ENCODE peak calls at places on chromosomes 12 and 14, in six cellular contexts. X is CD8-positive, alpha-beta T cell; L is stomach; M is dorsolateral prefrontal cortex; A is cardiac muscle cell; D is body of pancreas. R is an unnamed sample.

GRCh38 chr14:53109028-53109687 is 44.0 kb downstream of the DDHD1 start:
- DNase-seq in X (peak), L (no peak), M (no peak), A (no peak), D (no peak), R (no peak)

GRCh38 chr12:6391013-6391412 is 7.1 kb downstream of the LTBR start:
- DNase-seq in X (no peak), L (no peak), M (no peak), A (no peak), D (no peak), R (no peak)

GRCh38 chr14:63853831-63854293 is 1.1 kb downstream of the SYNE2 start:
- DNase-seq in X (peak), L (peak), M (no peak), A (peak), D (peak), R (peak)

GRCh38 chr12:57454566-57455373 is at the start of gene INHBE:
- DNase-seq in X (no peak), L (no peak), M (no peak), A (peak), D (no peak), R (no peak)

GRCh38 chr12:272942-273906 is 10.6 kb upstream of the SLC6A13 start:
- DNase-seq in X (no peak), L (no peak), M (no peak), A (no peak), D (no peak), R (no peak)

GRCh38 chr14:92352158-92352985 is 29.4 kb downstream of the SLC24A4 start:
- DNase-seq in X (no peak), L (no peak), M (no peak), A (peak), D (no peak), R (no peak)

GRCh38 chr14:79157369-79157768 is 987.2 kb downstream of the NRXN3 start:
- DNase-seq in X (no peak), L (no peak), M (no peak), A (no peak), D (no peak), R (no peak)

GRCh38 chr14:102323102-102323501 is 3.6 kb downstream of the ZNF839 start:
- DNase-seq in X (no peak), L (peak), M (peak), A (peak), D (peak), R (peak)

GRCh38 chr12:45192707-45193106 is 23.2 kb upstream of the ANO6 start:
- DNase-seq in X (no peak), L (no peak), M (no peak), A (no peak), D (no peak), R (no peak)

GRCh38 chr12:5014269-5014668 is 29.4 kb upstream of the KCNA5 start:
- DNase-seq in X (no peak), L (no peak), M (no peak), A (peak), D (no peak), R (no peak)

GRCh38 chr12:69052613-69053408 is 119.8 kb upstream of the CPM start:
- DNase-seq in X (no peak), L (no peak), M (no peak), A (peak), D (peak), R (peak)

GRCh38 chr14:105622329-105622955 is 96.1 kb downstream of the TMEM121 start:
- DNase-seq in X (no peak), L (no peak), M (no peak), A (no peak), D (no peak), R (no peak)

GRCh38 chr14:37668646-37669045 is 73.2 kb downstream of the TTC6 start:
- DNase-seq in X (no peak), L (no peak), M (no peak), A (peak), D (no peak), R (no peak)

GRCh38 chr12:109356586-109356985 is 8.9 kb downstream of the MYO1H start:
- DNase-seq in X (no peak), L (no peak), M (no peak), A (no peak), D (no peak), R (no peak)

GRCh38 chr12:69502342-69503081 is 32.3 kb downstream of the FRS2 start:
- DNase-seq in X (no peak), L (no peak), M (no peak), A (peak), D (no peak), R (no peak)

GRCh38 chr14:104394606-104394910 is 185.0 kb upstream of the C14orf180 start:
- DNase-seq in X (no peak), L (no peak), M (no peak), A (no peak), D (no peak), R (no peak)

GRCh38 chr14:67526181-67526580 is 6.9 kb upstream of the PLEKHH1 start:
- DNase-seq in X (no peak), L (no peak), M (no peak), A (no peak), D (no peak), R (no peak)

GRCh38 chr12:46217686-46218508 is 50.9 kb downstream of the SLC38A1 start:
- DNase-seq in X (peak), L (peak), M (peak), A (no peak), D (peak), R (no peak)

DNA sequence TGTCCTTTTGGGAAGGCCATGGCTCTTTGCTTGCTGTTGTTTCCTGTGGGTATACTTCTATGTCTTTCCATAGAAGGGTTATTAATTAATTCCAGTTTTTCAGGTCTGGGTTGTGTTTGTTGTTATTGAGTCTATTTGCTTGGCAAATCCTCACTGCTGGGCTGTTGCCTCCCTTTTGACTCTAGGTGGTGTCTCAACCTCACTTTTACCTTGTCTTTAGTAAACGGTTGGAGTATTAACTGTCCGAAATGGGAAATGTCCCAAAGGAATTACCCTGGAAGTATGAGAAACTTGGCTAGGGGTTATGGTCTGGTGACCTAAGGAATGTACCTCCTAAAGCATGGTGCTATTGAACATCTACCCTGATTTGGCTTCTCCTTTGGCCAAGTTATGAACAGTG is 16.7 kb downstream of the PRH1 start:
- DNase-seq in X (no peak), L (no peak), M (no peak), A (peak), D (no peak), R (no peak)
- TF ChIP-seq CTCF in X (no peak), L (no peak), M (no peak), A (no peak), D (no peak), R (peak)

DNA sequence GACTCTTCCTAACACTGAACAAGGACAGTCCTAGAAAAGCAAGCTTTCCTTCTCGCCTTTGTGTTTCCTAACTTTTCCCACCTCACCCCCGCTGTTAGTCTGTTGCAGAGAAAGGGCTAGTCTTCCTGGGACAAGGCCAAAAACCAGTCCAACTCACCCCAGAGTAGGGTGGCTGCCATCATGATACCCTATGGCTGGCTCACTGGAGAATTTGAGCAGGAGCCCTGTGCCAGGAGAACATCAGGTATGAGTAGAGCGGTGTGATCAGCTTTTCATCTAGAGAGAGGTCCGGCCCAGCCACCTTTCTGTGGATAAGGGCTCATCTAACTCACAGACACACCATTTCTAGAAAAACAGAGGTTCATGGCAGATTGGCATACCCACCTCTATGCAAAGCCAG is 16.7 kb upstream of the ZFP36L1 start:
- DNase-seq in X (no peak), L (no peak), M (no peak), A (no peak), D (no peak), R (no peak)
- H3K27ac ChIP-seq in X (no peak), L (peak), M (no peak), A (no peak), D (peak), R (no peak)

GRCh38 chr12:22173154-22173553 is 127.1 kb downstream of the CMAS start:
- DNase-seq in X (no peak), L (no peak), M (no peak), A (no peak), D (no peak), R (no peak)
- TF ChIP-seq CTCF in X (no peak), L (no peak), M (no peak), A (no peak), D (no peak), R (no peak)

GRCh38 chr12:51922762-51923505 is 15.6 kb downstream of the ACVRL1 start:
- DNase-seq in X (no peak), L (peak), M (peak), A (peak), D (peak), R (no peak)
- H3K27ac ChIP-seq in X (no peak), L (peak), M (peak), A (no peak), D (peak), R (no peak)

GRCh38 chr12:50167026-50167742 is at the start of gene CERS5:
- DNase-seq in X (peak), L (peak), M (peak), A (peak), D (peak), R (peak)
- TF ChIP-seq CTCF in X (no peak), L (peak), M (peak), A (peak), D (no peak), R (peak)